ENCODE peak calls at places on chromosomes 7 and 10, in ten cellular contexts. A is AML-193; B is NCI-H1417; Z is chondrocyte; Q is brain microvascular endothelial cell; W is SK-N-SH; U is MCF 10A; S is A549; L is heart right ventricle; Y is activated T-cell treated with anti-CD3 and anti-CD28 coated beads, Interleukin-2, amount 50 U/mL, for 72 hours. X is an unnamed sample.

GRCh38 chr10:111082102-111082975 is 5.5 kb downstream of the ADRA2A start:
- DNase-seq in A (no peak), B (no peak), Z (no peak), Q (no peak), W (no peak), U (no peak), S (no peak), L (no peak), Y (no peak), X (no peak)

GRCh38 chr10:89556590-89556989 is 21.2 kb upstream of the SLC16A12 start:
- DNase-seq in A (no peak), B (no peak), Z (no peak), Q (peak; percentile 60), W (no peak), U (no peak), S (no peak), L (no peak), Y (no peak), X (no peak)

GRCh38 chr7:8131694-8132605 is 130.0 kb downstream of the ICA1 start:
- DNase-seq in A (no peak), B (no peak), Z (no peak), Q (no peak), W (no peak), U (no peak), S (no peak), L (no peak), Y (no peak), X (no peak)

GRCh38 chr7:153454283-153454682 is 597.9 kb upstream of the DPP6 start:
- DNase-seq in A (no peak), B (no peak), Z (no peak), Q (no peak), W (no peak), U (no peak), S (no peak), L (no peak), Y (no peak), X (no peak)

GRCh38 chr7:22591271-22591670 is 91.3 kb upstream of the STEAP1B start:
- DNase-seq in A (no peak), B (no peak), Z (no peak), Q (no peak), W (no peak), U (no peak), S (no peak), L (no peak), Y (no peak), X (no peak)

GRCh38 chr7:150520145-150520544 is 5.5 kb downstream of the GIMAP7 start:
- DNase-seq in A (no peak), B (no peak), Z (no peak), Q (no peak), W (no peak), U (no peak), S (no peak), L (no peak), Y (peak; percentile 29), X (no peak)

GRCh38 chr7:91126762-91127161 is 137.5 kb upstream of the FZD1 start:
- DNase-seq in A (no peak), B (no peak), Z (no peak), Q (no peak), W (no peak), U (no peak), S (no peak), L (no peak), Y (no peak), X (no peak)

GRCh38 chr7:105295626-105296352 is 92.9 kb downstream of the SRPK2 start:
- DNase-seq in A (no peak), B (peak; percentile 11), Z (no peak), Q (no peak), W (no peak), U (no peak), S (no peak), L (no peak), Y (no peak), X (no peak)

GRCh38 chr7:92723205-92723604 is 113.2 kb downstream of the CDK6 start:
- DNase-seq in A (no peak), B (no peak), Z (no peak), Q (no peak), W (no peak), U (no peak), S (no peak), L (no peak), Y (no peak), X (no peak)

GRCh38 chr10:129193148-129193547 is 273.9 kb upstream of the MGMT start:
- DNase-seq in A (no peak), B (no peak), Z (no peak), Q (peak; percentile 0), W (no peak), U (peak; percentile 90), S (no peak), L (no peak), Y (peak; percentile 16), X (peak; percentile 40)

GRCh38 chr10:76126607-76127190 is 695.3 kb downstream of the LRMDA start:
- DNase-seq in A (no peak), B (peak; percentile 16), Z (no peak), Q (no peak), W (no peak), U (no peak), S (no peak), L (no peak), Y (no peak), X (no peak)

X was measured in tibial artery.